ENCODE peak calls at places on chromosome 3, in seven cellular contexts. J is cardiac fibroblast, U is A172, G is ACHN, P is HEK293T, B is kidney tubule cell, V is sciatic nerve. M is an unnamed sample.

GRCh38 chr3:132721479-132722164 is 587 bp downstream of the NPHP3 start:
- DNase-seq in P (peak), B (peak), G (peak), V (peak), J (peak), U (peak), M (peak)

GRCh38 chr3:11757441-11757875 is 89.2 kb downstream of the TAMM41 start:
- DNase-seq in G (no peak), B (no peak), U (peak), V (no peak), P (no peak), J (peak), M (no peak)

GRCh38 chr3:37945803-37946530 is 44.6 kb upstream of the VILL start:
- DNase-seq in J (peak), G (peak), U (peak), P (no peak), B (peak), V (no peak), M (peak)

GRCh38 chr3:138051946-138052802 is 42.2 kb downstream of the CLDN18 start:
- DNase-seq in B (peak), P (peak), V (no peak), G (peak), U (peak), J (peak), M (peak)

GRCh38 chr3:9810357-9810726 is 280 bp downstream of the TTLL3 start:
- DNase-seq in G (no peak), J (no peak), V (no peak), B (no peak), P (no peak), U (no peak), M (no peak)

GRCh38 chr3:122728756-122729514 is 48.3 kb downstream of the PARP14 start:
- DNase-seq in V (no peak), U (no peak), J (no peak), B (no peak), G (no peak), P (no peak), M (no peak)

GRCh38 chr3:127457094-127457475 is 133.4 kb downstream of the TPRA1 start:
- DNase-seq in V (peak), G (peak), J (peak), P (no peak), U (no peak), B (peak), M (peak)

GRCh38 chr3:177459397-177459796 is 262.1 kb upstream of the TBL1XR1 start:
- DNase-seq in U (no peak), B (peak), P (no peak), J (peak), V (no peak), G (no peak), M (no peak)

GRCh38 chr3:177451277-177451880 is 254.1 kb upstream of the TBL1XR1 start:
- DNase-seq in B (no peak), G (no peak), J (no peak), U (peak), P (no peak), V (no peak), M (no peak)

GRCh38 chr3:14725015-14725431 is 50.1 kb downstream of the C3orf20 start:
- DNase-seq in B (peak), V (no peak), U (no peak), G (no peak), J (peak), P (no peak), M (no peak)

M was measured in HTR-8/SVneo.